ENCODE peak calls at places on chromosome X, in ten cellular contexts. K is RCC 7860, J is AG04450, T is NCI-H1105 treated with DMSO at 0.1 percent for 48 hours, G is GDM1, R is neural crest cell, X is RWPE1, A is HFF-Myc, Z is EL, M is OCI-LY7. B is an unnamed sample.

GRCh38 chrX:150899191-150899757 is 806 bp upstream of the CD99L2 start:
- DNase-seq in R (peak), K (no peak), T (peak), J (no peak), M (peak), G (no peak), Z (peak), A (no peak), X (peak), B (no peak)

GRCh38 chrX:65643046-65643785 is 24.2 kb upstream of the MSN start:
- DNase-seq in X (peak), J (no peak), G (no peak), A (no peak), T (no peak), R (no peak), Z (peak), K (no peak), M (no peak), B (peak)

GRCh38 chrX:130395341-130395740 is 6.4 kb upstream of the RBMX2 start:
- DNase-seq in X (no peak), Z (no peak), T (no peak), K (no peak), M (no peak), G (no peak), R (no peak), J (no peak), A (no peak), B (no peak)

GRCh38 chrX:114619874-114620273 is 36.0 kb downstream of the HTR2C start:
- DNase-seq in J (no peak), Z (no peak), G (no peak), T (no peak), X (no peak), M (no peak), K (no peak), R (peak), A (no peak), B (no peak)

GRCh38 chrX:151393514-151393913 is 3.5 kb upstream of the VMA21 start:
- DNase-seq in T (no peak), R (no peak), G (peak), M (peak), X (no peak), A (no peak), Z (no peak), J (no peak), K (no peak), B (no peak)

GRCh38 chrX:78946178-78946896 is 1.1 kb downstream of the P2RY10 start:
- DNase-seq in J (no peak), T (no peak), G (no peak), X (no peak), M (no peak), Z (no peak), K (no peak), A (no peak), R (no peak), B (no peak)

GRCh38 chrX:119391279-119391678 is 7.9 kb upstream of the SLC25A43 start:
- DNase-seq in G (peak), M (peak), K (no peak), J (no peak), R (no peak), Z (peak), T (no peak), X (no peak), A (no peak), B (no peak)

GRCh38 chrX:14864626-14865025 is 8.2 kb downstream of the FANCB start:
- DNase-seq in T (no peak), J (peak), Z (peak), M (no peak), R (no peak), A (no peak), K (no peak), G (no peak), X (no peak), B (no peak)

GRCh38 chrX:3250946-3251345 is 95.5 kb downstream of the MXRA5 start:
- DNase-seq in J (no peak), K (no peak), T (no peak), X (no peak), A (no peak), R (no peak), G (no peak), Z (no peak), M (no peak), B (no peak)

GRCh38 chrX:130772313-130773140 is 130.5 kb downstream of the ENOX2 start:
- DNase-seq in G (no peak), J (peak), Z (peak), X (no peak), A (no peak), R (no peak), K (peak), T (peak), M (no peak), B (no peak)

B was measured in LoVo.